ENCODE peak calls at places on chromosomes 16 and 17, in five cellular contexts. S is endothelial cell of umbilical vein, L is K562, Q is A549, I is GM12878. Y is an unnamed sample.

GRCh38 chr17:34913001-34913400 is 48.3 kb downstream of the CCT6B start:
- DNase-seq in L (no peak), S (no peak), Q (no peak), I (no peak), Y (no peak)

GRCh38 chr16:6247771-6248170 is 1084.9 kb upstream of the RBFOX1 start:
- DNase-seq in I (no peak), L (no peak), S (no peak), Q (no peak), Y (no peak)

GRCh38 chr17:29180051-29180787 is at the start of gene MYO18A:
- DNase-seq in I (no peak), S (peak; percentile 74), Q (peak; percentile 92), L (peak; percentile 81), Y (peak; percentile 88)

GRCh38 chr16:84604477-84605013 is 13.3 kb downstream of the COTL1 start:
- DNase-seq in I (no peak), S (no peak), Q (no peak), L (no peak), Y (no peak)

GRCh38 chr16:57355898-57356414 is 2.6 kb upstream of the CCL22 start:
- DNase-seq in I (no peak), Q (no peak), L (no peak), S (no peak), Y (no peak)

GRCh38 chr17:19546289-19547065 is 12.8 kb downstream of the SLC47A1 start:
- DNase-seq in S (peak; percentile 19), Q (no peak), I (no peak), L (no peak), Y (peak; percentile 52)

GRCh38 chr16:540645-541340 is 13.3 kb downstream of the CAPN15 start:
- DNase-seq in L (no peak), Q (no peak), I (no peak), S (no peak), Y (no peak)

GRCh38 chr17:48427598-48427997 is 2.4 kb downstream of the SKAP1 start:
- DNase-seq in S (no peak), I (no peak), Q (no peak), L (peak; percentile 52), Y (peak; percentile 25)

GRCh38 chr17:2089021-2089422 is 34.1 kb downstream of the HIC1 start:
- DNase-seq in I (no peak), S (peak; percentile 67), L (peak; percentile 19), Q (no peak), Y (peak; percentile 17)

GRCh38 chr17:2090210-2090641 is 35.3 kb downstream of the HIC1 start:
- DNase-seq in I (no peak), Q (no peak), L (no peak), S (no peak), Y (no peak)

GRCh38 chr17:2092253-2092652 is 37.4 kb downstream of the HIC1 start:
- DNase-seq in Q (no peak), L (no peak), I (no peak), S (no peak), Y (no peak)

GRCh38 chr17:2093349-2093748 is 38.4 kb downstream of the HIC1 start:
- DNase-seq in S (no peak), I (no peak), Q (no peak), L (no peak), Y (no peak)

DNA sequence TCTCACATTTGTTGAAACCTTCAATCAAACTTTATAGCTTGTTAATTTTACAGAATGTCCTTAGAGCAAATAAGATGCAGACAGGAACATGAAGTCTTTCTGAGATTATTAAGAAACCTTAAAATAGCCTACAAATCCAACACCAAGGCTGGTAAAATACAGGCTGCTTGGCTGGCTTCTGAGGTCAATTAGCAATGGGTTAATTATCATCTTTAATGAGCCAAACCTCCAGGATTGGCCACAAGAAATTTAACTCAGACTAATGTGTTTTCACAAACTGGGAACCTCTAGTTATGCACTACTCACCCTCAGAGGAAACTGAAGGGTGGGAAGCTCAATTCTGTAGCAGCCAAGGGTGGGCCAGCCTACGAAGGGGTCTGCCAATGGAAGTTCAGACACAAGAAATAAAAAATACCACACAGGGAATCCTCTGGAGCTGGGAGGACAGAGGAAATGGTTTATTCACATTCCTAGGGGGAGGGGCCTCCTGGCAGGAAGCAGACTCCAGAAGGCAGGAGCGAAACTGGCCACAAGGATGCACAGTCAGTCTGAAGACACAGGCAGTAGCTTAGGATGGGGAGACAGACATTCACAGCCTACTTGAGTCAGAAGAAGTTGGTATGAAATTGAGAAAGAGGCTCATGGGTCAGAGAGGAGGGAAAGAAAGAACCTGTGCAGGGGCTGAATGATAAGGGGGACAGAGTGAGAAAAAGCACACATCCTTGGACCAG is 36.1 kb downstream of the HIC1 start:
- DNase-seq in Q (peak; percentile 54), S (peak; percentile 85), L (peak; percentile 17), I (no peak), Y (peak; percentile 11)
- TF ChIP-seq CTCF in Q (no peak), S (peak; percentile 28), L (no peak), I (no peak), Y (no peak)

DNA sequence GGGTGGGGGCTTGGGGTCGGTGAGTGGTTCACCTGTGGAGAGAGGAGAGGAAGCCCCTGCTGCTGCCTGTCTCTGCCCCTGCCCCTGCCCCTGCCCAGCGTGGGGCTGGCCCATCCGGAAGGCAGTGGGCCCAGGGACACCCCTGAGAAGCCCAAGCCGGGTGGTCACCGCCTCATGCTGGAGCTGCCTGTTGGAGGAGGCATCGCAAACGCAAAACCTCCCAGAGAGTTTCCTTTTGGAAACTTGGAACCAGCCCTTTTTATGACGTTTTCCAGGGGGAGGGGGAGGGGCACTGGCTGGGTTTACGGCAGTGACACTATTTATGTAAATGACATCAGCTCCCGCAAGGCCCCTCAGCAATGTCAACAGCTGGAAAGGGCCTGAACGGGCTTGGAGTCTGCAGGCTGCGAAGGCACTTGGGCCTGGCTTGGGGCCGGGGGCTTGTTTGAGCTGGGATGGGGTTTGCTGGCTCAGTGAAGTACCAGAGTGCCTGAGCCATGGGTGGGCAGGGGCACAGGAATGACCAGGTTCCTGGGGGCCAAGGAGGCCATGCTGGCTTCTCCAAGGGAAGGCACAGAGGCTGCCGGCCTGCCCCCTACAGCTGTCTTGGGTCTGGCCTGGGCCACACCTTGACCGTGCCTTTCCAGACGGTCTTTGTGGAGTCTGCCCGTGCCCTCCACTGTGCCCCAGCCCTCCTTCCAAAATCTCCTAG is 219.5 kb downstream of the NTN1 start:
- DNase-seq in S (peak; percentile 39), L (peak; percentile 21), Q (no peak), I (no peak), Y (no peak)
- H3K4me3 ChIP-seq in S (peak overlapping the region; percentile 28), L (no peak overlapping the region), Q (peak overlapping the region; percentile 46), I (no peak overlapping the region), Y (no peak overlapping the region)

GRCh38 chr16:53911506-53911905 is 207.6 kb downstream of the FTO start:
- DNase-seq in S (peak; percentile 9), I (no peak), Q (no peak), L (no peak), Y (peak; percentile 22)
- TF ChIP-seq MYC in S (no peak), I (no peak), Q (no peak), L (no peak), Y (no peak)

GRCh38 chr17:72334205-72334604 is 213.4 kb downstream of the SOX9 start:
- DNase-seq in I (no peak), Q (no peak), L (no peak), S (no peak), Y (no peak)
- TF ChIP-seq CTCF in I (no peak), Q (no peak), L (no peak), S (no peak), Y (no peak)

GRCh38 chr16:79833559-79833958 is 233.0 kb upstream of the MAF start:
- DNase-seq in S (no peak), I (no peak), L (no peak), Q (no peak), Y (no peak)

GRCh38 chr16:79834720-79835119 is 234.2 kb upstream of the MAF start:
- DNase-seq in Q (no peak), L (no peak), S (no peak), I (no peak), Y (no peak)

GRCh38 chr16:79839450-79839849 is 238.9 kb upstream of the MAF start:
- DNase-seq in L (no peak), S (no peak), I (no peak), Q (no peak), Y (no peak)

GRCh38 chr16:79838860-79839259 is 238.3 kb upstream of the MAF start:
- DNase-seq in S (no peak), I (no peak), Q (no peak), L (no peak), Y (no peak)

GRCh38 chr16:79836129-79836528 is 235.6 kb upstream of the MAF start:
- DNase-seq in L (no peak), S (no peak), Q (no peak), I (no peak), Y (no peak)
- H3K4me3 ChIP-seq in L (no peak overlapping the region), S (no peak overlapping the region), Q (no peak overlapping the region), I (no peak overlapping the region), Y (no peak overlapping the region)

DNA sequence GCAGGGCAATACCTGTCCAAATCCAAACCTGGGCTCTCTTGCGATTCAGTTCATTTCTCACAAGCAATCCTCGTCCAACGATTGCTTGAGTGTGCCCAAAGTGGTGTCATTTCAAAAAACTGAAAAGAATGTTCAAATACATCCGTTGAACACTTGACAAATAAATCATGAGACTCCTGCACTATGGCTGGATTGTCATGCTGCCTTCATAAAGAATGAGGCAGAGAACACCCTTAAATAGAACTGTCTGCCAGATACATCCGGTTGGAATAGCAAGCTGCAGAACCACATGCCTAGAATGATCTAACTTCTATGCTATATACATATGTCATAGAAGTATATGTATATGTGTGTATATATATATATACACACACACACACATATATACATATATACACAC is 55.5 kb upstream of the HAPSTR1 start:
- DNase-seq in S (no peak), I (no peak), L (no peak), Q (no peak), Y (no peak)
- TF ChIP-seq MYC in S (no peak), I (no peak), L (no peak), Q (no peak), Y (no peak)

GRCh38 chr17:11999715-12000114 is 2.4 kb upstream of the ZNF18 start:
- DNase-seq in L (no peak), I (no peak), Q (no peak), S (no peak), Y (peak; percentile 14)

GRCh38 chr17:11997972-11998233 is 628 bp upstream of the ZNF18 start:
- DNase-seq in S (no peak), Q (no peak), I (no peak), L (no peak), Y (no peak)

GRCh38 chr17:11991461-11991860 is 5.8 kb downstream of the ZNF18 start:
- DNase-seq in I (no peak), S (no peak), L (no peak), Q (no peak), Y (no peak)

GRCh38 chr17:11997147-11997971 is at the start of gene ZNF18:
- DNase-seq in L (peak; percentile 95), S (peak; percentile 94), Q (peak; percentile 95), I (peak; percentile 68), Y (peak; percentile 97)

GRCh38 chr17:11996722-11997146 is 541 bp downstream of the ZNF18 start:
- DNase-seq in Q (peak; percentile 59), L (peak; percentile 11), S (peak; percentile 61), I (peak; percentile 24), Y (peak; percentile 82)
- TF ChIP-seq CTCF in Q (no peak), L (no peak), S (no peak), I (no peak), Y (no peak)

GRCh38 chr16:23149993-23150364 is 727 bp upstream of the USP31 start:
- DNase-seq in Q (no peak), I (no peak), L (no peak), S (no peak), Y (no peak)
- H3K4me3 ChIP-seq in Q (peak overlapping the region; percentile 64), I (peak overlapping the region; percentile 75), L (peak overlapping the region; percentile 46), S (peak overlapping the region; percentile 21), Y (peak overlapping the region; percentile 72)

Y was measured in NB4.